ENCODE peak calls at places on chromosomes 3 and 15, in seven cellular contexts. X is MM.1S, J is hepatocyte, K is PC-3, B is A673, N is GM23248, A is HCT116. M is an unnamed sample.
A peak's percentile ranks its signal among the peaks of the same experiment; 100 is the strongest.

GRCh38 chr3:180421221-180421620 is 180.7 kb upstream of the TTC14 start:
- DNase-seq in J (no peak), N (no peak), A (no peak), B (no peak), X (no peak), K (peak; percentile 33), M (no peak)

GRCh38 chr15:39623550-39623931 is 42.7 kb downstream of the THBS1 start:
- DNase-seq in J (no peak), N (no peak), K (no peak), B (no peak), A (no peak), X (peak; percentile 91), M (no peak)

GRCh38 chr15:92880796-92881569 is 19.1 kb upstream of the CHD2 start:
- DNase-seq in N (peak; percentile 36), K (no peak), B (no peak), X (peak; percentile 48), J (peak; percentile 37), A (no peak), M (no peak)

GRCh38 chr3:39460677-39461076 is 6.8 kb upstream of the MOBP start:
- DNase-seq in X (no peak), B (no peak), K (no peak), N (no peak), A (no peak), J (no peak), M (no peak)

GRCh38 chr3:138642927-138643253 is 34.3 kb downstream of the FAIM start:
- DNase-seq in K (no peak), N (no peak), X (no peak), J (no peak), B (no peak), A (no peak), M (no peak)

GRCh38 chr3:123658118-123658859 is 73.4 kb upstream of the HACD2 start:
- DNase-seq in X (no peak), A (no peak), J (no peak), K (peak; percentile 24), B (no peak), N (peak; percentile 92), M (no peak)

GRCh38 chr15:70023769-70024491 is 73.8 kb downstream of the TLE3 start:
- DNase-seq in N (peak; percentile 89), B (peak; percentile 75), J (no peak), A (no peak), X (no peak), K (peak; percentile 37), M (no peak)

GRCh38 chr15:70164156-70164900 is 66.6 kb upstream of the TLE3 start:
- DNase-seq in B (no peak), A (no peak), N (peak; percentile 30), K (peak; percentile 25), X (no peak), J (no peak), M (no peak)

GRCh38 chr15:26771917-26772587 is 814 bp downstream of the GABRB3 start:
- DNase-seq in K (no peak), J (peak; percentile 62), X (no peak), A (no peak), B (no peak), N (peak; percentile 20), M (no peak)

GRCh38 chr3:20071182-20071581 is 30.9 kb downstream of the KAT2B start:
- DNase-seq in N (no peak), X (no peak), K (no peak), B (no peak), J (no peak), A (no peak), M (no peak)

GRCh38 chr15:90184786-90185704 is 16.1 kb upstream of the SEMA4B start:
- DNase-seq in J (peak; percentile 87), K (peak; percentile 65), X (peak; percentile 88), B (peak; percentile 40), N (peak; percentile 65), A (no peak), M (no peak)

GRCh38 chr3:29906906-29907305 is 626.0 kb downstream of the RBMS3 start:
- DNase-seq in X (no peak), J (no peak), K (no peak), B (no peak), N (no peak), A (no peak), M (no peak)

GRCh38 chr15:38253448-38253847 is 812 bp downstream of the SPRED1 start:
- DNase-seq in B (peak; percentile 80), K (peak; percentile 82), A (peak; percentile 28), N (peak; percentile 84), J (peak; percentile 40), X (no peak), M (no peak)

GRCh38 chr3:187082976-187083375 is 56.3 kb downstream of the RPL39L start:
- DNase-seq in X (no peak), J (no peak), B (no peak), A (no peak), K (no peak), N (no peak), M (no peak)

GRCh38 chr3:29065211-29065785 is 215.6 kb upstream of the RBMS3 start:
- DNase-seq in A (no peak), B (peak; percentile 77), X (no peak), N (peak; percentile 98), K (peak; percentile 98), J (peak; percentile 87), M (peak; percentile 94)

GRCh38 chr3:39414421-39414907 is 7.9 kb downstream of the RPSA start:
- DNase-seq in X (no peak), J (no peak), K (no peak), B (no peak), N (peak; percentile 29), A (no peak), M (no peak)

GRCh38 chr3:48592519-48593087 is 2.5 kb downstream of the COL7A1 start:
- DNase-seq in B (no peak), X (no peak), J (no peak), A (no peak), N (peak; percentile 40), K (no peak), M (no peak)

GRCh38 chr3:51953445-51953844 is 1.7 kb upstream of the GPR62 start:
- DNase-seq in J (no peak), A (no peak), K (peak; percentile 66), N (peak; percentile 84), B (peak; percentile 45), X (no peak), M (no peak)

GRCh38 chr3:152071924-152072323 is 196.8 kb upstream of the MBNL1 start:
- DNase-seq in J (peak; percentile 33), X (peak; percentile 42), A (peak; percentile 1), N (peak; percentile 78), K (peak; percentile 64), B (peak; percentile 64), M (no peak)

GRCh38 chr15:72353266-72353665 is 22.5 kb downstream of the HEXA start:
- DNase-seq in N (peak; percentile 54), B (no peak), K (peak; percentile 86), X (no peak), J (no peak), A (no peak), M (no peak)

GRCh38 chr15:62063851-62064635 is 2.7 kb upstream of the C2CD4A start:
- DNase-seq in B (no peak), X (no peak), K (peak; percentile 55), N (peak; percentile 26), J (peak; percentile 44), A (no peak), M (no peak)
- H3K27me3 ChIP-seq in B (peaks cover 5% of the 10 kb centered on the region), X (peaks cover 12% of the 10 kb centered on the region), K (peaks cover 7% of the 10 kb centered on the region), N (peaks cover 11% of the 10 kb centered on the region), J (peaks cover 27% of the 10 kb centered on the region), A (no peaks in the 10 kb centered on the region), M (peaks cover 5% of the 10 kb centered on the region)

DNA sequence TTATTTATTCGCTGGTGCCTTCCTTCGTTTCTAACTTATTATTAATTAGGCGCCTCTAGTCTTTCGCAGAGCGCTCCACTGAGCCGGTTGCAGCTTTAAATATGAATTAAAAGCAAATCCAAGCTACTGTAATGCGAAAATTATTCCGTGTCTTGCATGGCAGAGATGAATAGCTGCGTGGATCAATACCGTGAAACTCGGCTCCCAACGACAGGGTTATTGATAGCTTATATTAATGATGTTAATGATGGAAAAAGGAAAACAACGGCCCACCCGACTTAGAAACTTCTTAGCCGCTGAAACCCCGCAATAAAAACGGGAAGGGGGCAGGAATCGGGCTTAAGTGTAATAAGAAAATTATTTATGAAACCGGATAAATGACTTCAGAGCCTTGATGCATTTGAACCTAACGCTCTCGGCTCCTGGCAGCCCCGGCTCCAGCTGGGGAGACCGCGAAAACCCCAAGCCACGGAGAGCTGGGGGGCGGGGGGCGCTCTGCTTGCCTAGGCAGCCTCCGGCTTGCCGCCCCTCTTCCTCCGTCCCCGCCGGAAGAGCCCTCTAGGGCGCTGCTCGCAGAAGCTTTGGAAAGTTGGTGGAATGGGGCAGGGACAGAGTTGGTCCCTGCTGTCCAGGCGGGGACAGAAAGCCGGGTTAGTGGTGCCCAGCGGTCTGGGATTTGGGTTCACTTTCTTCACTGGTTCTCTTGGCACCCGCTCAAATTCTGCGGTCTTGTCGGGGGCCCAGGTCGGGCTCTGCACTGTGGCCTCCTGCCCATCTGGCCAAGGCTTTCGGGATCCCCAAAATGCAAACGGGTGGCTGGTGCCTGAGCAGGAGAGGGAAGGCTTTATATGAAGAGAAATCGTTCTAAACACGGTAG is 7.7 kb upstream of the ONECUT1 start:
- DNase-seq in N (no peak), J (no peak), A (no peak), B (no peak), X (no peak), K (no peak), M (no peak)
- TF ChIP-seq EZH2 in N (peak; percentile 80), J (peak; percentile 50), A (no peak), B (peak; percentile 88), X (no peak), K (no peak), M (peak; percentile 52)

GRCh38 chr3:16253601-16254000 is 11.1 kb downstream of the DPH3 start:
- DNase-seq in K (no peak), A (no peak), J (no peak), N (peak; percentile 48), X (no peak), B (no peak), M (no peak)
- H3K4me1 ChIP-seq in K (no peaks in the 10 kb centered on the region), A (no peaks in the 10 kb centered on the region), J (peaks cover 21% of the 10 kb centered on the region), N (no peaks in the 10 kb centered on the region), X (no peaks in the 10 kb centered on the region), B (no peaks in the 10 kb centered on the region), M (no peaks in the 10 kb centered on the region)

GRCh38 chr3:61449327-61450040 is 111.9 kb upstream of the PTPRG start:
- DNase-seq in B (no peak), X (no peak), J (peak; percentile 39), A (no peak), N (no peak), K (no peak), M (no peak)

GRCh38 chr3:61454000-61454399 is 107.4 kb upstream of the PTPRG start:
- DNase-seq in X (no peak), J (no peak), A (no peak), N (no peak), B (no peak), K (no peak), M (no peak)

GRCh38 chr3:61451841-61452240 is 109.5 kb upstream of the PTPRG start:
- DNase-seq in A (no peak), K (no peak), N (peak; percentile 67), B (no peak), J (no peak), X (no peak), M (no peak)

GRCh38 chr3:61454806-61455205 is 106.6 kb upstream of the PTPRG start:
- DNase-seq in A (no peak), X (no peak), N (peak; percentile 44), J (no peak), K (no peak), B (no peak), M (no peak)

DNA sequence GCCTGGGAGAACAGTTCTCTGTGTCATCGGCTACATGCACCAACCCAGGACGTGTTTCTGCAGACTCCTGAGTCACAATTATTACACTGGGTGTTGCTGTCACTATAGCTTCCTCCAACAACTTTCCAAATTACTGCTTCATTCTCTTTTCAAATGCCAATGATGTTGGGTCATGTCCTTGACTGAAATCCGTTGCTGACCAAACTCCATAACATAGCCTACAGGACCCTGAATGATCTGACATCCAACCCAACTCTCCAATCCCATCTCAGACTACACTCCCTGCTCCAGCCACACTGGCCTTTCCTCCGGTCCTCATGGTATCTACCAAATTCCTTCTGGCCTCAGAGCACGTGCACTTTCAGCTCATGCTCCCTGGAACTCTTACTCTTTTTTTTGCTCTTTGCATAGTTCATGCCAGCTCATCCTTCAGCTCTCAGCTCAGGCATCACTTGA is 108.8 kb upstream of the PTPRG start:
- DNase-seq in K (no peak), A (no peak), J (no peak), N (peak; percentile 86), X (no peak), B (no peak), M (peak; percentile 4)
- H3K27me3 ChIP-seq in K (no peaks in the 10 kb centered on the region), A (no peaks in the 10 kb centered on the region), J (no peaks in the 10 kb centered on the region), N (no peaks in the 10 kb centered on the region), X (no peaks in the 10 kb centered on the region), B (no peaks in the 10 kb centered on the region), M (no peaks in the 10 kb centered on the region)

M was measured in keratinocyte.